ENCODE peak calls at places on chromosomes 12 and 14, in eight cellular contexts. U is spleen, L is esophagus squamous epithelium, D is ascending aorta, I is dorsolateral prefrontal cortex, B is GM23338, W is H9, A is omental fat pad. P is an unnamed sample.

GRCh38 chr12:22617630-22618029 is 7.3 kb upstream of the ETNK1 start:
- DNase-seq in U (no peak), W (no peak), I (no peak), A (no peak), D (no peak), L (no peak), B (no peak), P (no peak)

GRCh38 chr12:112978163-112979081 is at the start of gene OAS2:
- DNase-seq in A (no peak), I (no peak), U (peak; percentile 91), D (peak; percentile 41), W (no peak), L (peak; percentile 34), B (peak; percentile 28), P (no peak)

GRCh38 chr12:57695770-57696432 is 2.0 kb downstream of the OS9 start:
- DNase-seq in A (no peak), I (no peak), B (no peak), L (no peak), W (no peak), U (no peak), D (no peak), P (no peak)

GRCh38 chr14:103292426-103293374 is 41.3 kb upstream of the EIF5 start:
- DNase-seq in L (no peak), A (peak; percentile 78), I (peak; percentile 68), W (peak; percentile 74), B (peak; percentile 85), D (no peak), U (peak; percentile 90), P (peak; percentile 87)

GRCh38 chr14:20680843-20681347 is 3.5 kb upstream of the RNASE4 start:
- DNase-seq in A (no peak), L (peak; percentile 18), W (no peak), U (no peak), D (no peak), I (no peak), B (no peak), P (no peak)

GRCh38 chr12:5716221-5716620 is 228.8 kb downstream of the ANO2 start:
- DNase-seq in W (peak; percentile 11), B (no peak), A (no peak), L (no peak), I (no peak), U (no peak), D (peak; percentile 14), P (no peak)

GRCh38 chr14:68945585-68946289 is 33.4 kb downstream of the ACTN1 start:
- DNase-seq in W (no peak), B (no peak), L (no peak), D (no peak), A (no peak), I (no peak), U (no peak), P (no peak)

GRCh38 chr14:99183716-99184115 is 88.3 kb downstream of the BCL11B start:
- DNase-seq in L (no peak), A (no peak), I (no peak), D (no peak), U (no peak), B (no peak), W (no peak), P (no peak)

DNA sequence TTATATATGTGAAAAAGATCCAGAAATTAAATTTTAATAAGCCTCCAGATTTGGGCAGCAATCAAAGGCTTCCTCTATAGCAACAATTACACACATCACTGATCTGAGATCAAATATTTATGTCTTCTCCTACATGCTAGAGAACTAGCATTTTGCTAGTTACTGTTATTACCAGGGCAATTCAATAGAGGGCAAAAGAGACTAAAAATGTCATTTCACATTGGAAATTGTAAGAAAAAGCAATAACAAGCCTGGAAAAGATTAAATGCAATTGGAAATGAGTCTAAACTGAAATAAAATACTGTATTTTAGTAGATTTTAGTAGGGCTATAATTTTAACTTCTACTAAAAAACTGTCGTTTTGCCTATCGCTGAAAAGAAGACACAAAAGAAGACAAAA is 32.6 kb upstream of the ANO6 start:
- DNase-seq in A (no peak), I (no peak), U (no peak), L (no peak), W (no peak), D (no peak), B (no peak), P (no peak)
- TF ChIP-seq CTCF in A (no peak), I (peak; percentile 40), U (no peak), L (peak; percentile 31), W (peak; percentile 51), D (peak; percentile 14), B (no peak), P (no peak)

GRCh38 chr12:20383612-20384011 is 15.3 kb downstream of the PDE3A start:
- DNase-seq in A (no peak), U (no peak), B (peak; percentile 40), D (no peak), I (no peak), W (no peak), L (no peak), P (no peak)
- TF ChIP-seq CTCF in A (no peak), U (no peak), B (peak; percentile 76), D (no peak), I (no peak), W (peak; percentile 46), L (no peak), P (no peak)

GRCh38 chr12:46944771-46945170 is 119.0 kb upstream of the SLC38A4 start:
- DNase-seq in U (no peak), D (no peak), I (no peak), L (no peak), W (no peak), B (no peak), A (no peak), P (no peak)

GRCh38 chr12:46944104-46944503 is 118.3 kb upstream of the SLC38A4 start:
- DNase-seq in L (no peak), B (no peak), W (no peak), D (no peak), U (no peak), A (no peak), I (no peak), P (no peak)

GRCh38 chr12:46941981-46942380 is 116.2 kb upstream of the SLC38A4 start:
- DNase-seq in A (no peak), W (no peak), B (no peak), L (no peak), I (no peak), D (no peak), U (no peak), P (no peak)

GRCh38 chr12:46945591-46945990 is 119.8 kb upstream of the SLC38A4 start:
- DNase-seq in B (no peak), U (no peak), W (no peak), A (no peak), L (no peak), D (no peak), I (no peak), P (no peak)

GRCh38 chr12:46942579-46942978 is 116.8 kb upstream of the SLC38A4 start:
- DNase-seq in D (no peak), L (no peak), I (no peak), A (no peak), B (no peak), U (no peak), W (no peak), P (no peak)
- TF ChIP-seq CTCF in D (no peak), L (no peak), I (no peak), A (no peak), B (no peak), U (no peak), W (no peak), P (no peak)

GRCh38 chr14:85531141-85531593 is 1.2 kb downstream of the FLRT2 start:
- DNase-seq in A (no peak), B (peak; percentile 81), W (peak; percentile 75), I (no peak), D (no peak), L (no peak), U (peak; percentile 75), P (peak; percentile 47)
- TF ChIP-seq CTCF in A (no peak), B (no peak), W (no peak), I (no peak), D (no peak), L (no peak), U (no peak), P (no peak)

GRCh38 chr14:56247495-56248087 is 129.4 kb downstream of the PELI2 start:
- DNase-seq in D (no peak), A (no peak), L (no peak), W (no peak), I (no peak), B (peak; percentile 33), U (no peak), P (no peak)
- TF ChIP-seq CTCF in D (no peak), A (no peak), L (peak; percentile 51), W (peak; percentile 60), I (no peak), B (peak; percentile 26), U (no peak), P (peak; percentile 33)

GRCh38 chr12:25960176-25960575 is 1.7 kb downstream of the RASSF8 start:
- DNase-seq in A (no peak), I (no peak), B (peak; percentile 39), L (no peak), W (no peak), U (no peak), D (no peak), P (peak; percentile 14)
- TF ChIP-seq CTCF in A (no peak), I (no peak), B (peak; percentile 54), L (no peak), W (peak; percentile 32), U (no peak), D (no peak), P (no peak)

DNA sequence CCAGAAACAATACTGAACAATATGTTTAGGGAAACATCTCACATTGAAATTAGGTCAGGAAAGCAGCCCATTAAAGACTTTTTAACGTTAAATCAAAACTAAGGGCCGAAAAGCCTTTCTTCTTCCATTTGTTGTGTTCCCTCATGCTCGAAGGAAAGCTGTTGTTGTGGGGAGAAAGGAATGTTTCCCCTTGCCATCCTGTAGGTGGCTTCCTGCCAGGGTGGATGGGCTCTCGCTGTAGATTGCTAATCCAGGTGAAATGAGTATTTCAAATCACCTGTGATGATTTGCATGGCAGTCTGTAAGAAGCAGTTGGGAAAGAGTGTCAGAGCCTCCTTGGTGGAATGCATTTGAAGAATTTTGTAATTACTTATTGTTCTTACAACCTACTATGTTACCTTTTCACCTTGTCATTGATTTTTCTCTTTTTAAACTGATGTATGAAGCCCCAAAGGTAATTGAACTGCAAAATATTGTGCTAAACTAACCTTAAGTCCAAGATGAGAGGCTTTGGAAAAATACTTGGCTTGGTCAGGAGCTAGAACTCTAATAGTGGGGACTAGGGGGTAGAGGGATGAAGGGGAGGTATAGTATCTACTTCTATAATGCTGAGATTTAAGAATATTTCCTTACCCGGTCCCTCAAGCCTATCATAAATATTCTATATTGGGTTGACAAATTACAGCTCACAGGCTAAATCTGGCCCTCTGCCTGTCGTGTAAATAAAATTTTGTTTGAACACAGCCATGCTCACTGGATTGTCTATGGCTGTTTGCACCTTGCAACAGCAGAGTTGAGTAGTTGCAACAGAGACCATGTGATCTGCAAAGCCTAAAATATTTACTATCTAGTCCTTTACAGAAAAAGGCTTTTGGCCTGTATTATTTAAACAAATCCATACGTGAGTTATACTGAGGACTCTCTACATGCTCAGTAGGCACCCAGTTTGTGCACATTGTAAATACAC is 7.7 kb upstream of the DCP1B start:
- DNase-seq in I (no peak), W (no peak), L (no peak), D (no peak), U (no peak), A (no peak), B (peak; percentile 63), P (no peak)
- TF ChIP-seq CTCF in I (no peak), W (peak; percentile 61), L (no peak), D (no peak), U (no peak), A (no peak), B (peak; percentile 56), P (no peak)